ENCODE peak calls at places on chromosomes 6 and 20, in six cellular contexts. Z is H1, N is HepG2, S is SK-N-SH, O is GM12891, T is K562. G is an unnamed sample.
A peak's percentile ranks its signal among the peaks of the same experiment; 100 is the strongest.

GRCh38 chr6:35092362-35093117 is 48.6 kb downstream of the TCP11 start:
- DNase-seq in T (peak; percentile 6), N (no peak), S (peak; percentile 7), O (no peak), Z (no peak), G (no peak)

GRCh38 chr6:21523652-21524051 is 69.9 kb upstream of the SOX4 start:
- DNase-seq in S (no peak), T (peak; percentile 16), N (no peak), O (no peak), Z (no peak), G (no peak)

GRCh38 chr6:41836660-41837052 is 49.2 kb downstream of the TOMM6 start:
- DNase-seq in S (no peak), T (no peak), O (no peak), N (no peak), Z (no peak), G (no peak)

GRCh38 chr6:100176951-100177710 is 183.1 kb upstream of the MCHR2 start:
- DNase-seq in N (no peak), T (no peak), O (no peak), Z (no peak), S (no peak), G (no peak)

GRCh38 chr6:123810948-123811347 is 7.3 kb downstream of the NKAIN2 start:
- DNase-seq in T (no peak), Z (no peak), N (no peak), S (no peak), O (no peak), G (no peak)

GRCh38 chr6:109071125-109071917 is 23.3 kb downstream of the SESN1 start:
- DNase-seq in S (no peak), Z (no peak), T (no peak), O (no peak), N (no peak), G (no peak)

GRCh38 chr6:71082033-71082620 is 125.3 kb upstream of the B3GAT2 start:
- DNase-seq in S (no peak), N (no peak), T (no peak), O (no peak), Z (no peak), G (no peak)

GRCh38 chr6:150087336-150087735 is 18.4 kb upstream of the ULBP3 start:
- DNase-seq in Z (no peak), T (no peak), N (no peak), S (no peak), O (no peak), G (no peak)

GRCh38 chr6:108630050-108630714 is 69.5 kb downstream of the FOXO3 start:
- DNase-seq in S (no peak), N (no peak), T (peak; percentile 30), Z (no peak), O (no peak), G (no peak)

GRCh38 chr20:45052698-45053440 is 48.1 kb downstream of the KCNS1 start:
- DNase-seq in N (no peak), T (no peak), O (peak; percentile 26), Z (no peak), S (no peak), G (peak; percentile 14)
- TF ChIP-seq POLR2AphosphoS5 in N (no peak), T (no peak), O (no peak), Z (no peak), S (peak; percentile 11), G (no peak)

GRCh38 chr6:44974511-44974910 is 353.6 kb upstream of the RUNX2 start:
- DNase-seq in T (peak; percentile 29), O (no peak), Z (no peak), S (no peak), N (no peak), G (no peak)
- TF ChIP-seq TAF1 in T (no peak), O (no peak), Z (no peak), S (no peak), N (no peak), G (no peak)

DNA sequence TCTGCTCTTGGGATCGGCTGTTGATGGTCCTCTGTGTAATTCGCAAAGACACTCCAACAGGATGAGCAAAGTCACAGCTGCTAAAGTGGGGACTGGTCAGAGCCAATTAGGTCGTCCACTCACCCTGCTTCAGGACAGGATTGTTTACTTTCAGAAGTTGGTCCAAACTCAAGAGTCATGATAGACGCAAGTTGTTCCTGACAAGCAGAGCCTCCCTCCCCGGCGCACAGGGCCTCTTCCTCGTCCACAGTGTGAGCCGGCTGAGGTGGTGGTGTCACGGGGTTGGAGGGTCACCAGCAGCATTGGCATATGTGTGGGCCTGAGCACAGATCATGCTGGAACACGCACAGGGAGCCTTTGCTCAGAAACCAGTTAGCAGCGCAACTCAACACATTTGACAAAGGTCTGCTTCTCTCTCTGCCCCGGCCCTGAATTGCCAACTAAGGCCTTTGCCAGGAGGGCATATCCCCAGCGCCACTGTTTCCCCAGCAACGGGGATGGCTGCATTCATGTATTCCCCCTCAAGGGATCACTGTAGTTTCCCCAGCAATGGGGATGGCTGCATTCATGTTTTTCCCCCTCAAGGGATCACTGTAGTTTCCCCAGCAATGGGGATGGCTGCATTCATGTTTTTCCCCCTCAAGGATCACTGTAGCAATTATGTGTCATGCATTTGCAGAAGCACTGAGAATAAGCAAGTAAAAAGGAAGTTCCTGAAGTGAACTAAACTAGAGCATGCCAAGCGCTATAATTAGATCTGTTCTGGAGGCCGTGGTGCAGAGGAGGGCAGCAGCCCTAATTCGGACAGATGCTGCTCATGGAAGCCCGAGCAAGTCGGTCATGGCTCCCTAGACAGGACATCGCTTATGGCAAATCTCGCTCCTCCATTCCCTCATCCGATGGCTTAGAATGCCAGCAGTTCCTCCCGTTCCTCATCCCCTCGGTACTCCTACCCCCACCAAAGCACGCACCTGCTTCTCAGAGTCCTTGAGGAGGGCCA is 111.6 kb downstream of the THBS2 start:
- DNase-seq in Z (no peak), N (no peak), O (no peak), S (no peak), T (no peak), G (no peak)
- TF ChIP-seq POLR2AphosphoS5 in Z (no peak), N (no peak), O (no peak), S (no peak), T (no peak), G (no peak)

GRCh38 chr6:44868905-44869304 is 459.2 kb upstream of the RUNX2 start:
- DNase-seq in T (no peak), Z (no peak), N (no peak), S (no peak), O (no peak), G (no peak)
- TF ChIP-seq TAF1 in T (no peak), Z (no peak), N (no peak), S (no peak), O (no peak), G (no peak)